ENCODE peak calls at places on chromosomes 12 and 14, in seven cellular contexts. One of them, this sample, is unnamed.
A peak's percentile ranks its signal among the peaks of the same experiment; 100 is the strongest.

GRCh38 chr12:26853303-26854027 is 20.5 kb upstream of the ITPR2 start:
- DNase-seq in HCT116: no peak
- DNase-seq in NCI-H1417: peak; percentile 76
- DNase-seq in activated T-helper 9 cell treated with anti-CD3 and anti-CD28 coated beads, Interleukin-2, amount 50 U/mL, for 16 hours: peak; percentile 55
- DNase-seq in stimulated activated CD8-positive, alpha-beta memory T cell treated with anti-CD3 and anti-CD28 coated beads, Interleukin-4, amount 100 ng/mL, for 1 hour: peak; percentile 26
- DNase-seq in A673: peak; percentile 66
- DNase-seq in activated naive CD4-positive, alpha-beta T cell treated with Interleukin-2 at 50 U/mL for 16 hours: peak; percentile 72
- DNase-seq in this sample: peak; percentile 34

GRCh38 chr12:104314242-104314614 is 10.7 kb downstream of the EID3 start:
- DNase-seq in HCT116: no peak
- DNase-seq in NCI-H1417: no peak
- DNase-seq in activated T-helper 9 cell treated with anti-CD3 and anti-CD28 coated beads, Interleukin-2, amount 50 U/mL, for 16 hours: no peak
- DNase-seq in stimulated activated CD8-positive, alpha-beta memory T cell treated with anti-CD3 and anti-CD28 coated beads, Interleukin-4, amount 100 ng/mL, for 1 hour: no peak
- DNase-seq in A673: no peak
- DNase-seq in activated naive CD4-positive, alpha-beta T cell treated with Interleukin-2 at 50 U/mL for 16 hours: no peak
- DNase-seq in this sample: no peak

GRCh38 chr14:51453869-51454268 is 197.8 kb upstream of the FRMD6 start:
- DNase-seq in HCT116: no peak
- DNase-seq in NCI-H1417: no peak
- DNase-seq in activated T-helper 9 cell treated with anti-CD3 and anti-CD28 coated beads, Interleukin-2, amount 50 U/mL, for 16 hours: no peak
- DNase-seq in stimulated activated CD8-positive, alpha-beta memory T cell treated with anti-CD3 and anti-CD28 coated beads, Interleukin-4, amount 100 ng/mL, for 1 hour: no peak
- DNase-seq in A673: peak; percentile 72
- DNase-seq in activated naive CD4-positive, alpha-beta T cell treated with Interleukin-2 at 50 U/mL for 16 hours: no peak
- DNase-seq in this sample: no peak

GRCh38 chr14:91230363-91231035 is 14.0 kb downstream of the GPR68 start:
- DNase-seq in HCT116: no peak
- DNase-seq in NCI-H1417: no peak
- DNase-seq in activated T-helper 9 cell treated with anti-CD3 and anti-CD28 coated beads, Interleukin-2, amount 50 U/mL, for 16 hours: no peak
- DNase-seq in stimulated activated CD8-positive, alpha-beta memory T cell treated with anti-CD3 and anti-CD28 coated beads, Interleukin-4, amount 100 ng/mL, for 1 hour: no peak
- DNase-seq in A673: peak; percentile 22
- DNase-seq in activated naive CD4-positive, alpha-beta T cell treated with Interleukin-2 at 50 U/mL for 16 hours: no peak
- DNase-seq in this sample: no peak

GRCh38 chr12:3458041-3458440 is 33.0 kb upstream of the PRMT8 start:
- DNase-seq in HCT116: peak; percentile 50
- DNase-seq in NCI-H1417: no peak
- DNase-seq in activated T-helper 9 cell treated with anti-CD3 and anti-CD28 coated beads, Interleukin-2, amount 50 U/mL, for 16 hours: no peak
- DNase-seq in stimulated activated CD8-positive, alpha-beta memory T cell treated with anti-CD3 and anti-CD28 coated beads, Interleukin-4, amount 100 ng/mL, for 1 hour: no peak
- DNase-seq in A673: no peak
- DNase-seq in activated naive CD4-positive, alpha-beta T cell treated with Interleukin-2 at 50 U/mL for 16 hours: no peak
- DNase-seq in this sample: no peak

GRCh38 chr14:74469548-74470518 is 23.3 kb downstream of the NPC2 start:
- DNase-seq in HCT116: no peak
- DNase-seq in NCI-H1417: no peak
- DNase-seq in activated T-helper 9 cell treated with anti-CD3 and anti-CD28 coated beads, Interleukin-2, amount 50 U/mL, for 16 hours: no peak
- DNase-seq in stimulated activated CD8-positive, alpha-beta memory T cell treated with anti-CD3 and anti-CD28 coated beads, Interleukin-4, amount 100 ng/mL, for 1 hour: no peak
- DNase-seq in A673: no peak
- DNase-seq in activated naive CD4-positive, alpha-beta T cell treated with Interleukin-2 at 50 U/mL for 16 hours: no peak
- DNase-seq in this sample: no peak

GRCh38 chr12:15205341-15206010 is 15.7 kb downstream of the RERG start:
- DNase-seq in HCT116: no peak
- DNase-seq in NCI-H1417: no peak
- DNase-seq in activated T-helper 9 cell treated with anti-CD3 and anti-CD28 coated beads, Interleukin-2, amount 50 U/mL, for 16 hours: no peak
- DNase-seq in stimulated activated CD8-positive, alpha-beta memory T cell treated with anti-CD3 and anti-CD28 coated beads, Interleukin-4, amount 100 ng/mL, for 1 hour: no peak
- DNase-seq in A673: no peak
- DNase-seq in activated naive CD4-positive, alpha-beta T cell treated with Interleukin-2 at 50 U/mL for 16 hours: no peak
- DNase-seq in this sample: no peak

GRCh38 chr14:91883770-91884169 is 16.4 kb upstream of the TC2N start:
- DNase-seq in HCT116: no peak
- DNase-seq in NCI-H1417: no peak
- DNase-seq in activated T-helper 9 cell treated with anti-CD3 and anti-CD28 coated beads, Interleukin-2, amount 50 U/mL, for 16 hours: no peak
- DNase-seq in stimulated activated CD8-positive, alpha-beta memory T cell treated with anti-CD3 and anti-CD28 coated beads, Interleukin-4, amount 100 ng/mL, for 1 hour: no peak
- DNase-seq in A673: no peak
- DNase-seq in activated naive CD4-positive, alpha-beta T cell treated with Interleukin-2 at 50 U/mL for 16 hours: no peak
- DNase-seq in this sample: no peak

GRCh38 chr14:105173901-105174894 is 5.6 kb upstream of the JAG2 start:
- DNase-seq in HCT116: no peak
- DNase-seq in NCI-H1417: no peak
- DNase-seq in activated T-helper 9 cell treated with anti-CD3 and anti-CD28 coated beads, Interleukin-2, amount 50 U/mL, for 16 hours: no peak
- DNase-seq in stimulated activated CD8-positive, alpha-beta memory T cell treated with anti-CD3 and anti-CD28 coated beads, Interleukin-4, amount 100 ng/mL, for 1 hour: no peak
- DNase-seq in A673: no peak
- DNase-seq in activated naive CD4-positive, alpha-beta T cell treated with Interleukin-2 at 50 U/mL for 16 hours: peak; percentile 45
- DNase-seq in this sample: peak; percentile 23

GRCh38 chr12:62435337-62436163 is 31.1 kb upstream of the MON2 start:
- DNase-seq in HCT116: no peak
- DNase-seq in NCI-H1417: peak; percentile 68
- DNase-seq in activated T-helper 9 cell treated with anti-CD3 and anti-CD28 coated beads, Interleukin-2, amount 50 U/mL, for 16 hours: no peak
- DNase-seq in stimulated activated CD8-positive, alpha-beta memory T cell treated with anti-CD3 and anti-CD28 coated beads, Interleukin-4, amount 100 ng/mL, for 1 hour: no peak
- DNase-seq in A673: peak; percentile 79
- DNase-seq in activated naive CD4-positive, alpha-beta T cell treated with Interleukin-2 at 50 U/mL for 16 hours: peak; percentile 29
- DNase-seq in this sample: no peak

GRCh38 chr12:48861111-48861510 is 4.6 kb downstream of the RND1 start:
- DNase-seq in HCT116: no peak
- DNase-seq in NCI-H1417: no peak
- DNase-seq in activated T-helper 9 cell treated with anti-CD3 and anti-CD28 coated beads, Interleukin-2, amount 50 U/mL, for 16 hours: no peak
- DNase-seq in stimulated activated CD8-positive, alpha-beta memory T cell treated with anti-CD3 and anti-CD28 coated beads, Interleukin-4, amount 100 ng/mL, for 1 hour: no peak
- DNase-seq in A673: no peak
- DNase-seq in activated naive CD4-positive, alpha-beta T cell treated with Interleukin-2 at 50 U/mL for 16 hours: no peak
- DNase-seq in this sample: no peak

GRCh38 chr14:103255555-103255954 is 78.5 kb upstream of the EIF5 start:
- DNase-seq in HCT116: no peak
- DNase-seq in NCI-H1417: no peak
- DNase-seq in activated T-helper 9 cell treated with anti-CD3 and anti-CD28 coated beads, Interleukin-2, amount 50 U/mL, for 16 hours: no peak
- DNase-seq in stimulated activated CD8-positive, alpha-beta memory T cell treated with anti-CD3 and anti-CD28 coated beads, Interleukin-4, amount 100 ng/mL, for 1 hour: no peak
- DNase-seq in A673: no peak
- DNase-seq in activated naive CD4-positive, alpha-beta T cell treated with Interleukin-2 at 50 U/mL for 16 hours: no peak
- DNase-seq in this sample: no peak